ENCODE peak calls at places on chromosome X, in ten cellular contexts. P, B, G, R, Y, V, D, Q, O and W are unnamed samples. For H3K27me3, the result is how much of the 10 kb centered on the place peaks cover.

GRCh38 chrX:7926501-7926900 is 712 bp downstream of the PNPLA4 start:
- DNase-seq in P (no peak), Q (peak), G (no peak), Y (no peak), O (no peak), R (no peak), D (peak), V (no peak), B (no peak), W (no peak)

GRCh38 chrX:1026263-1027015 is 186.0 kb downstream of the CRLF2 start:
- DNase-seq in O (no peak), Y (no peak), D (no peak), R (no peak), Q (no peak), G (no peak), V (peak), B (no peak), P (no peak), W (no peak)

GRCh38 chrX:16436348-16437188 is 213.4 kb upstream of the S100G start:
- DNase-seq in O (peak), R (peak), G (peak), V (peak), D (peak), P (peak), Y (peak), B (peak), Q (peak), W (peak)

GRCh38 chrX:40772290-40772689 is 36.9 kb upstream of the MED14 start:
- DNase-seq in R (no peak), Q (peak), G (no peak), B (no peak), O (no peak), D (peak), P (no peak), V (no peak), Y (no peak), W (peak)

GRCh38 chrX:31260351-31260750 is 188.5 kb upstream of the FTHL17 start:
- DNase-seq in Y (no peak), Q (no peak), V (no peak), O (no peak), P (no peak), D (no peak), B (no peak), G (no peak), R (no peak), W (no peak)

GRCh38 chrX:20507901-20508620 is 241.4 kb upstream of the RPS6KA3 start:
- DNase-seq in Q (no peak), O (no peak), Y (no peak), R (no peak), G (no peak), B (no peak), P (no peak), V (no peak), D (no peak), W (no peak)

GRCh38 chrX:131752493-131753198 is 208.8 kb downstream of the OR13H1 start:
- DNase-seq in B (no peak), D (no peak), R (no peak), O (no peak), Y (no peak), P (no peak), V (peak), G (peak), Q (no peak), W (no peak)

GRCh38 chrX:40094900-40095587 is 2.7 kb downstream of the BCOR start:
- DNase-seq in R (no peak), B (no peak), D (peak), V (no peak), G (no peak), Y (peak), O (no peak), Q (no peak), P (no peak), W (no peak)

GRCh38 chrX:46690818-46691217 is 68.1 kb downstream of the SLC9A7 start:
- DNase-seq in O (no peak), G (no peak), D (no peak), P (no peak), Q (no peak), R (no peak), Y (no peak), V (no peak), B (no peak), W (no peak)

GRCh38 chrX:46376246-46376885 is 168.9 kb downstream of the ZNF674 start:
- DNase-seq in Y (peak), V (peak), P (no peak), G (no peak), D (peak), B (no peak), O (no peak), Q (peak), R (no peak), W (peak)

GRCh38 chrX:118626346-118626745 is 101.1 kb upstream of the IL13RA1 start:
- DNase-seq in P (no peak), Q (no peak), O (no peak), Y (no peak), D (no peak), B (no peak), V (no peak), G (no peak), R (no peak), W (no peak)

GRCh38 chrX:30900227-30900626 is 11.2 kb upstream of the TAB3 start:
- DNase-seq in D (peak), G (no peak), R (no peak), B (no peak), V (no peak), P (no peak), Q (peak), Y (no peak), O (no peak), W (peak)

GRCh38 chrX:16087081-16087480 is 36.3 kb upstream of the GRPR start:
- DNase-seq in O (no peak), Q (no peak), Y (no peak), D (no peak), R (no peak), V (no peak), P (no peak), B (no peak), G (no peak), W (no peak)

DNA sequence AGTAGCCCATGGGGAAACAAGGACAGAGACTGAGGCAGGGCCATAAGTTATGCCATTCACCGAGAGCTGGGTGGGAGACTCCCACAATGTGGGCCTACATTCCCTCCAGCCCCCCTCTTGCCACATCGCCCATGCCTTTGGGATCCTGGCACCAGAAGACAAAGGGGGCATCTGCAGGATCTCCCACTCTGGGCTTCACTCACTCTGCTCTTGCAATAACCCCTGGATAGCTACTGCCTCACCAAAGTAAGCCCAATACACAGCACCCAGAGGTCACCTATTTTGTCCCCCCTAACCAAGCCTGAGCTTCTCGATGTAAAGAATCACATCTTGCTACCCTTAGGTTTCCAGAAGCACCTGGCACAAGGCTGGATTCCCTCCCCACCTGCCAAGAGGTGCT is 741 bp upstream of the RTL5 start:
- DNase-seq in G (peak), B (no peak), V (no peak), Q (no peak), O (no peak), R (no peak), P (no peak), Y (no peak), D (no peak), W (no peak)
- H3K27me3 ChIP-seq in G (under half), B (under half), V (under half), Q (under half), O (under half), R (under half), P (under half), Y (under half), D (under half), W (under half)

GRCh38 chrX:87063622-87064021 is 454.0 kb upstream of the KLHL4 start:
- DNase-seq in G (no peak), P (no peak), B (no peak), O (no peak), Y (no peak), R (no peak), V (no peak), Q (no peak), D (no peak), W (no peak)
- H3K27me3 ChIP-seq in G (under half), P (under half), B (under half), O (under half), Y (under half), R (under half), V (under half), Q (under half), D (under half), W (under half)

DNA sequence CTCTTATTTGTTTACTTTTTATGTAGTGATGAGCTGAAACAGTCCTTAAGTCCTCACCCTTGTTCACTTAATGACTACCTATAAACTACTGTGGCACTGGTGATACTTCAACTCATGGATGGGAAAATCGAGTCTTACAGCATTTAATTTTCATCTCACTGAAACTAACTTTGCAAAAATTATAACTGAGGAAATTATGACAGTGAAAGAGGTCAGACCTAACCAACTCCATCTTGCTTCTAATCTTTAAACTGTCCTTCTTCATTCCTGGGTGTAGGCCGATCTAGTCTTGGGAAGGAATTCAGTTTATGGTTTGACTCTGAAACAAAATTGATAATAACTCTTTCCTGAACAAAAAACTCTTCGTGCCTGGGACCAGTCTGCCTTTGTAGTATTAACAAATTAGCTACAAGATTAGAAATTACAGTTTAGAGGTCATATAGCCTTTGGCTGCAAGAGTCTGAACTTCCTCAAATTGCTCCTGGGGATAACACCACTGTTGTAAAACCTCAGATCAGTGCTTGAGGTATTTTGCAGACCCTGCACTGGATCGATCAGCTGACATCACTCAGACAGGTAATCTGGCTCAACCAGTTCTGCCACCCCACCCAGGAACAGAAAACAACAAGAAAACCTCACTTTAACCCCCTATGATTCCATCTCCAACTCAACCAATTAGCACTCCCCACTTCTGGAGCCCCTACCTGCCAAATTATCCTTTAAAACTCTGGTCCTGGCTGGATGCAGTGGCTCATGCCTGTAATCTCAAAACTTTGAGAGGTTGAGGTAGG is 995.7 kb upstream of the PRKX start:
- DNase-seq in B (no peak), Y (no peak), D (no peak), G (no peak), R (no peak), Q (peak), P (no peak), O (no peak), V (no peak), W (no peak)
- H3K27me3 ChIP-seq in B (under half), Y (under half), D (under half), G (under half), R (under half), Q (under half), P (under half), O (under half), V (under half), W (under half)

GRCh38 chrX:84064164-84064563 is 123.8 kb downstream of the RPS6KA6 start:
- DNase-seq in Q (no peak), G (no peak), Y (no peak), O (no peak), B (no peak), P (no peak), R (no peak), D (peak), V (no peak), W (no peak)
- H3K27me3 ChIP-seq in Q (under half), G (under half), Y (under half), O (under half), B (under half), P (under half), R (under half), D (under half), V (under half), W (under half)

GRCh38 chrX:134571831-134572230 is 86.4 kb downstream of the PLAC1 start:
- DNase-seq in B (no peak), G (no peak), D (no peak), Q (no peak), V (no peak), Y (no peak), P (no peak), R (no peak), O (no peak), W (no peak)

GRCh38 chrX:134573683-134574035 is 84.6 kb downstream of the PLAC1 start:
- DNase-seq in B (no peak), Y (no peak), G (no peak), D (no peak), P (no peak), V (no peak), O (no peak), Q (no peak), R (no peak), W (no peak)

GRCh38 chrX:134570899-134571298 is 87.4 kb downstream of the PLAC1 start:
- DNase-seq in B (no peak), O (no peak), P (no peak), R (no peak), V (peak), Q (no peak), Y (no peak), G (no peak), D (no peak), W (no peak)

GRCh38 chrX:134570509-134570846 is 87.8 kb downstream of the PLAC1 start:
- DNase-seq in G (no peak), B (no peak), P (no peak), Y (no peak), V (no peak), R (no peak), O (no peak), Q (no peak), D (no peak), W (no peak)

DNA sequence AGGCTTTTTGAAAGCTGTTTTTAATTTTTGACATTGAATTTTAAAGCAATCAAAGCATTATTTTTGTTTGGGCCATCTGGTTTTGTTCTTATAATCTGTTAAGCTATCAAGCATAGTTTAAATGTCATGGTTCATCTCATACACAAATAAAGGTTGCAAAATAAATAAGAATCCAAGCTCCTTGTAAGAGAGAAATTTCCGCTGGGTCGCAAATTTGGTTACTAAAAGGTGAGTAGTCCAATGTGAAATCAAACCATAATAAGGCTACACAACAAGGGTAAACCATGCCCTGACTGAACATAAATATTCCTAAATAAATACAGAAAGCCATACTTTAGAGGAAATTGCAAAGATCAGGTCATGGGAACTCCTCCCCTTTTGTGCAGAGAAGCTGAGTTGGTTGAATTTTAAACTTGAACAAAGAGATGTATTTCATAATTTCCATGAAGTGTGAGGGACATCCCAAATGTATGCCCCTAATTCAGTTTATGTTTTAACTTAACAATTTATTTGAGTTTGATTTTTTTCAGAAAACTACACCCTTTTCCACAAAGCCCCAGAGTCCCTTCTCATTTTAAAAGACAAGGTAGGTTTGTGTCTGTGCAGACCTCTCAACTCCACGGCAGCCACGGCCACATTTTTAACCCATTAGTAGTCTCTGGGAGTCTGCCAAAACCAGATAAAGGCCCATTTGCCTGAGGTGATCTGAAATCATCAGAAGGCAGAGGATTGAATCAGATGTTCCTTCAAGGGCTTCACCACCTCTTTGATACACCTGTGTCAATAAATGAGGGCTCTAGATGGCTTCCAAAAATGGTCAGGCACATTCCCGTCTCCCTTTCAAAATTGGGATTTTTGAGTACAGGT is 85.2 kb downstream of the PLAC1 start:
- DNase-seq in V (no peak), P (no peak), Q (peak), G (no peak), Y (no peak), B (no peak), O (no peak), D (no peak), R (no peak), W (no peak)
- H3K27me3 ChIP-seq in V (under half), P (under half), Q (under half), G (under half), Y (under half), B (under half), O (under half), D (under half), R (under half), W (under half)